ENCODE peak calls at places on chromosomes 2 and 18, in six cellular contexts. One of them, this sample, is unnamed.

GRCh38 chr2:214482716-214483115 is 71.9 kb downstream of the VWC2L start:
- DNase-seq in endothelial cell of umbilical vein: no peak
- DNase-seq in K562: no peak
- DNase-seq in HepG2: no peak
- DNase-seq in A549: no peak
- DNase-seq in GM12878: no peak
- DNase-seq in this sample: no peak

GRCh38 chr2:102967451-102967850 is 205.6 kb downstream of the TMEM182 start:
- DNase-seq in endothelial cell of umbilical vein: no peak
- DNase-seq in K562: no peak
- DNase-seq in HepG2: no peak
- DNase-seq in A549: no peak
- DNase-seq in GM12878: no peak
- DNase-seq in this sample: no peak

GRCh38 chr2:66679422-66679821 is 244.5 kb downstream of the MEIS1 start:
- DNase-seq in endothelial cell of umbilical vein: no peak
- DNase-seq in K562: no peak
- DNase-seq in HepG2: no peak
- DNase-seq in A549: no peak
- DNase-seq in GM12878: no peak
- DNase-seq in this sample: no peak

GRCh38 chr2:166180951-166181812 is 53.4 kb upstream of the SCN1A start:
- DNase-seq in endothelial cell of umbilical vein: peak
- DNase-seq in K562: peak
- DNase-seq in HepG2: peak
- DNase-seq in A549: peak
- DNase-seq in GM12878: no peak
- DNase-seq in this sample: peak

GRCh38 chr18:63511285-63511684 is 30.9 kb upstream of the SERPINB12 start:
- DNase-seq in endothelial cell of umbilical vein: peak
- DNase-seq in K562: no peak
- DNase-seq in HepG2: peak
- DNase-seq in A549: peak
- DNase-seq in GM12878: no peak
- DNase-seq in this sample: no peak

GRCh38 chr2:220504890-220505564 is 877.6 kb downstream of the SLC4A3 start:
- DNase-seq in endothelial cell of umbilical vein: peak
- DNase-seq in K562: no peak
- DNase-seq in HepG2: peak
- DNase-seq in A549: peak
- DNase-seq in GM12878: no peak
- DNase-seq in this sample: no peak

GRCh38 chr2:36294290-36294689 is 61.3 kb upstream of the CRIM1 start:
- DNase-seq in endothelial cell of umbilical vein: no peak
- DNase-seq in K562: no peak
- DNase-seq in HepG2: no peak
- DNase-seq in A549: no peak
- DNase-seq in GM12878: no peak
- DNase-seq in this sample: peak

GRCh38 chr2:74792282-74792681 is 41.6 kb upstream of the HK2 start:
- DNase-seq in endothelial cell of umbilical vein: no peak
- DNase-seq in K562: no peak
- DNase-seq in HepG2: no peak
- DNase-seq in A549: no peak
- DNase-seq in GM12878: no peak
- DNase-seq in this sample: no peak

GRCh38 chr2:120809151-120809550 is 73.5 kb downstream of the GLI2 start:
- DNase-seq in endothelial cell of umbilical vein: no peak
- DNase-seq in K562: no peak
- DNase-seq in HepG2: no peak
- DNase-seq in A549: no peak
- DNase-seq in GM12878: no peak
- DNase-seq in this sample: no peak

GRCh38 chr2:126635281-126635680 is 20.7 kb upstream of the GYPC start:
- DNase-seq in endothelial cell of umbilical vein: no peak
- DNase-seq in K562: no peak
- DNase-seq in HepG2: no peak
- DNase-seq in A549: no peak
- DNase-seq in GM12878: no peak
- DNase-seq in this sample: peak

GRCh38 chr2:46873632-46874068 is 42.0 kb downstream of the MCFD2 start:
- DNase-seq in endothelial cell of umbilical vein: peak
- DNase-seq in K562: peak
- DNase-seq in HepG2: peak
- DNase-seq in A549: peak
- DNase-seq in GM12878: no peak
- DNase-seq in this sample: peak

GRCh38 chr2:9623151-9623550 is 7.6 kb downstream of the YWHAQ start:
- DNase-seq in endothelial cell of umbilical vein: no peak
- DNase-seq in K562: no peak
- DNase-seq in HepG2: no peak
- DNase-seq in A549: no peak
- DNase-seq in GM12878: no peak
- DNase-seq in this sample: no peak

GRCh38 chr18:45059695-45060094 is 379.0 kb downstream of the SETBP1 start:
- DNase-seq in endothelial cell of umbilical vein: peak
- DNase-seq in K562: peak
- DNase-seq in HepG2: no peak
- DNase-seq in A549: peak
- DNase-seq in GM12878: no peak
- DNase-seq in this sample: peak

GRCh38 chr2:215328066-215328465 is 16.2 kb downstream of the ATIC start:
- DNase-seq in endothelial cell of umbilical vein: no peak
- DNase-seq in K562: no peak
- DNase-seq in HepG2: no peak
- DNase-seq in A549: no peak
- DNase-seq in GM12878: no peak
- DNase-seq in this sample: no peak

GRCh38 chr2:28627722-28628480 is 123.7 kb upstream of the PPP1CB start:
- DNase-seq in endothelial cell of umbilical vein: no peak
- DNase-seq in K562: no peak
- DNase-seq in HepG2: no peak
- DNase-seq in A549: no peak
- DNase-seq in GM12878: no peak
- DNase-seq in this sample: no peak

GRCh38 chr18:50628543-50628905 is 68.6 kb downstream of the MAPK4 start:
- DNase-seq in endothelial cell of umbilical vein: no peak
- DNase-seq in K562: no peak
- DNase-seq in HepG2: no peak
- DNase-seq in A549: no peak
- DNase-seq in GM12878: no peak
- DNase-seq in this sample: no peak

GRCh38 chr2:43685350-43685749 is 9.1 kb upstream of the C1GALT1C1L start:
- DNase-seq in endothelial cell of umbilical vein: no peak
- DNase-seq in K562: no peak
- DNase-seq in HepG2: no peak
- DNase-seq in A549: no peak
- DNase-seq in GM12878: no peak
- DNase-seq in this sample: peak

GRCh38 chr2:27003003-27003402 is 29.8 kb upstream of the TMEM214 start:
- DNase-seq in endothelial cell of umbilical vein: no peak
- DNase-seq in K562: no peak
- DNase-seq in HepG2: no peak
- DNase-seq in A549: no peak
- DNase-seq in GM12878: no peak
- DNase-seq in this sample: no peak

GRCh38 chr2:46717733-46718121 is 197.9 kb downstream of the MCFD2 start:
- DNase-seq in endothelial cell of umbilical vein: no peak
- DNase-seq in K562: no peak
- DNase-seq in HepG2: no peak
- DNase-seq in A549: no peak
- DNase-seq in GM12878: no peak
- DNase-seq in this sample: peak

GRCh38 chr2:229001196-229001595 is 269.9 kb downstream of the PID1 start:
- DNase-seq in endothelial cell of umbilical vein: no peak
- DNase-seq in K562: no peak
- DNase-seq in HepG2: no peak
- DNase-seq in A549: no peak
- DNase-seq in GM12878: no peak
- DNase-seq in this sample: no peak

GRCh38 chr18:13885009-13885408 is 30.3 kb downstream of the MC2R start:
- DNase-seq in endothelial cell of umbilical vein: no peak
- DNase-seq in K562: no peak
- DNase-seq in HepG2: no peak
- DNase-seq in A549: no peak
- DNase-seq in GM12878: no peak
- DNase-seq in this sample: no peak

GRCh38 chr2:37201208-37201607 is 4.9 kb downstream of the CEBPZOS start:
- DNase-seq in endothelial cell of umbilical vein: no peak
- DNase-seq in K562: no peak
- DNase-seq in HepG2: no peak
- DNase-seq in A549: no peak
- DNase-seq in GM12878: no peak
- DNase-seq in this sample: no peak

GRCh38 chr18:42920621-42921020 is 194.9 kb downstream of the RIT2 start:
- DNase-seq in endothelial cell of umbilical vein: no peak
- DNase-seq in K562: no peak
- DNase-seq in HepG2: no peak
- DNase-seq in A549: no peak
- DNase-seq in GM12878: no peak
- DNase-seq in this sample: no peak

GRCh38 chr2:72204156-72204781 is 56.6 kb upstream of the CYP26B1 start:
- DNase-seq in endothelial cell of umbilical vein: peak
- DNase-seq in K562: no peak
- DNase-seq in HepG2: peak
- DNase-seq in A549: peak
- DNase-seq in GM12878: no peak
- DNase-seq in this sample: no peak

GRCh38 chr18:77346446-77346845 is 96.8 kb downstream of the GALR1 start:
- DNase-seq in endothelial cell of umbilical vein: no peak
- DNase-seq in K562: no peak
- DNase-seq in HepG2: no peak
- DNase-seq in A549: no peak
- DNase-seq in GM12878: no peak
- DNase-seq in this sample: no peak

GRCh38 chr18:36247036-36247435 is 50.5 kb upstream of the FHOD3 start:
- DNase-seq in endothelial cell of umbilical vein: no peak
- DNase-seq in K562: no peak
- DNase-seq in HepG2: no peak
- DNase-seq in A549: no peak
- DNase-seq in GM12878: no peak
- DNase-seq in this sample: peak

GRCh38 chr2:100754951-100755350 is 65.0 kb upstream of the NPAS2 start:
- DNase-seq in endothelial cell of umbilical vein: no peak
- DNase-seq in K562: no peak
- DNase-seq in HepG2: no peak
- DNase-seq in A549: no peak
- DNase-seq in GM12878: no peak
- DNase-seq in this sample: no peak

GRCh38 chr2:54708584-54709340 is 14.7 kb upstream of the EML6 start:
- DNase-seq in endothelial cell of umbilical vein: peak
- DNase-seq in K562: no peak
- DNase-seq in HepG2: no peak
- DNase-seq in A549: no peak
- DNase-seq in GM12878: no peak
- DNase-seq in this sample: no peak

GRCh38 chr18:47557160-47557559 is 305.7 kb upstream of the SKOR2 start:
- DNase-seq in endothelial cell of umbilical vein: no peak
- DNase-seq in K562: no peak
- DNase-seq in HepG2: no peak
- DNase-seq in A549: no peak
- DNase-seq in GM12878: no peak
- DNase-seq in this sample: no peak

GRCh38 chr2:65481961-65482360 is 49.6 kb upstream of the SPRED2 start:
- DNase-seq in endothelial cell of umbilical vein: no peak
- DNase-seq in K562: no peak
- DNase-seq in HepG2: no peak
- DNase-seq in A549: no peak
- DNase-seq in GM12878: no peak
- DNase-seq in this sample: no peak

GRCh38 chr2:123894167-123894566 is 130.9 kb upstream of the CNTNAP5 start:
- DNase-seq in endothelial cell of umbilical vein: no peak
- DNase-seq in K562: no peak
- DNase-seq in HepG2: no peak
- DNase-seq in A549: no peak
- DNase-seq in GM12878: no peak
- DNase-seq in this sample: no peak

GRCh38 chr2:23784971-23785370 is 142.0 kb downstream of the ATAD2B start:
- DNase-seq in endothelial cell of umbilical vein: no peak
- DNase-seq in K562: no peak
- DNase-seq in HepG2: peak
- DNase-seq in A549: no peak
- DNase-seq in GM12878: no peak
- DNase-seq in this sample: no peak

GRCh38 chr2:47023332-47023731 is 107.7 kb upstream of the MCFD2 start:
- DNase-seq in endothelial cell of umbilical vein: no peak
- DNase-seq in K562: no peak
- DNase-seq in HepG2: no peak
- DNase-seq in A549: no peak
- DNase-seq in GM12878: no peak
- DNase-seq in this sample: no peak

GRCh38 chr2:200749631-200750322 is 61.9 kb upstream of the BZW1 start:
- DNase-seq in endothelial cell of umbilical vein: no peak
- DNase-seq in K562: no peak
- DNase-seq in HepG2: no peak
- DNase-seq in A549: no peak
- DNase-seq in GM12878: no peak
- DNase-seq in this sample: peak
- TF ChIP-seq MYC in endothelial cell of umbilical vein: no peak
- TF ChIP-seq MYC in K562: no peak
- TF ChIP-seq MYC in HepG2: no peak
- TF ChIP-seq MYC in A549: no peak
- TF ChIP-seq MYC in GM12878: no peak
- TF ChIP-seq MYC in this sample: no peak

DNA sequence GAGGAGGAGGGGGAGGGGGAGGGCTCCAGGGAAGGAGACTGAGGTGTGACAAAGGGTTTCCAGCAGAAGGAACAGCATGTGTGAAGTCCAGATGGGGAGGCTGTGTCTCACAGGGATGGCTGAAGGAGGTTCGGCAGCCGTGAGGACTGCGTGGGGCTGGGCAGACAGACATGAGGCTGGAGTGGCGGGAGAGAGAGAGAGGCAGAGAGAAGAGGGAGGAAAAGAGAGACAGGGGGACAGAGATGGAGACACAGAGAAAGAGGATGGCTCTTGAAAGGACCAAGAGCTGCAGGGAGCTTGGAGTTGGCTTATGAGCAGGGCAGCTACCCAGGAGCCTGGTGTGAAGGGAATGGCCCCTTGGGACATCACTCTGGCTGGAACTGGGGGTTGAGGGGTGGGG is 138.9 kb upstream of the ASB18 start:
- DNase-seq in endothelial cell of umbilical vein: no peak
- DNase-seq in K562: no peak
- DNase-seq in HepG2: no peak
- DNase-seq in A549: no peak
- DNase-seq in GM12878: no peak
- DNase-seq in this sample: no peak
- TF ChIP-seq MYC in endothelial cell of umbilical vein: no peak
- TF ChIP-seq MYC in K562: no peak
- TF ChIP-seq MYC in HepG2: no peak
- TF ChIP-seq MYC in A549: no peak
- TF ChIP-seq MYC in GM12878: no peak
- TF ChIP-seq MYC in this sample: no peak

GRCh38 chr2:86372641-86373502 is 35.4 kb upstream of the REEP1 start:
- DNase-seq in endothelial cell of umbilical vein: peak
- DNase-seq in K562: no peak
- DNase-seq in HepG2: peak
- DNase-seq in A549: peak
- DNase-seq in GM12878: no peak
- DNase-seq in this sample: peak
- TF ChIP-seq MYC in endothelial cell of umbilical vein: no peak
- TF ChIP-seq MYC in K562: no peak
- TF ChIP-seq MYC in HepG2: no peak
- TF ChIP-seq MYC in A549: no peak
- TF ChIP-seq MYC in GM12878: no peak
- TF ChIP-seq MYC in this sample: no peak

GRCh38 chr2:58620127-58620526 is 379.0 kb upstream of the FANCL start:
- DNase-seq in endothelial cell of umbilical vein: peak
- DNase-seq in K562: no peak
- DNase-seq in HepG2: no peak
- DNase-seq in A549: no peak
- DNase-seq in GM12878: no peak
- DNase-seq in this sample: no peak
- TF ChIP-seq MYC in endothelial cell of umbilical vein: no peak
- TF ChIP-seq MYC in K562: no peak
- TF ChIP-seq MYC in HepG2: no peak
- TF ChIP-seq MYC in A549: no peak
- TF ChIP-seq MYC in GM12878: no peak
- TF ChIP-seq MYC in this sample: no peak

This sample was measured in NB4.